ENCODE peak calls at places on chromosomes 3 and 15, in six cellular contexts. F is CD4-positive, alpha-beta T cell; H is psoas muscle; S is heart left ventricle; X is fibroblast of lung; Y is CD4-positive, CD25-positive, alpha-beta regulatory T cell. A is an unnamed sample. For H3K9me3, the result is how much of the 10 kb centered on the place peaks cover.

GRCh38 chr3:151135548-151136337 is 50.3 kb downstream of the MED12L start:
- DNase-seq in S (peak), H (no peak), Y (no peak), X (no peak), F (peak), A (no peak)

GRCh38 chr3:123584284-123584987 is 417 bp downstream of the HACD2 start:
- DNase-seq in H (peak), F (no peak), X (no peak), S (no peak), Y (no peak), A (peak)

GRCh38 chr3:130081371-130081881 is at the start of gene ALG1L2:
- DNase-seq in X (no peak), H (no peak), S (no peak), F (no peak), Y (no peak), A (no peak)

GRCh38 chr3:189577290-189577951 is 53.8 kb upstream of the TP63 start:
- DNase-seq in X (no peak), Y (no peak), H (no peak), F (no peak), S (no peak), A (no peak)

GRCh38 chr3:26613999-26614398 is 8.6 kb upstream of the LRRC3B start:
- DNase-seq in X (no peak), H (no peak), F (no peak), Y (no peak), S (no peak), A (no peak)

GRCh38 chr3:62597481-62597880 is 224.1 kb upstream of the FEZF2 start:
- DNase-seq in X (peak), Y (no peak), H (no peak), S (no peak), F (no peak), A (no peak)

GRCh38 chr3:149879872-149880271 is 66.9 kb downstream of the RNF13 start:
- DNase-seq in F (no peak), S (peak), H (peak), Y (no peak), X (peak), A (peak)

GRCh38 chr15:77144492-77145070 is 73.7 kb upstream of the TSPAN3 start:
- DNase-seq in S (no peak), X (peak), Y (no peak), H (no peak), F (no peak), A (no peak)

GRCh38 chr3:45816544-45816943 is 20.2 kb upstream of the SLC6A20 start:
- DNase-seq in S (peak), Y (no peak), X (peak), F (no peak), H (peak), A (peak)

GRCh38 chr3:53545365-53546031 is 51.1 kb downstream of the CACNA1D start:
- DNase-seq in H (no peak), S (no peak), X (no peak), Y (no peak), F (no peak), A (no peak)

GRCh38 chr3:127417709-127418559 is 130.1 kb upstream of the PRR20G start:
- DNase-seq in H (peak), F (no peak), S (no peak), Y (no peak), X (no peak), A (no peak)

GRCh38 chr15:25062551-25063430 is 108.0 kb downstream of the SNRPN start:
- DNase-seq in F (no peak), S (peak), Y (no peak), H (no peak), X (no peak), A (peak)
- H3K9me3 ChIP-seq in F (half or more), S (half or more), Y (half or more), H (half or more), X (half or more), A (half or more)

DNA sequence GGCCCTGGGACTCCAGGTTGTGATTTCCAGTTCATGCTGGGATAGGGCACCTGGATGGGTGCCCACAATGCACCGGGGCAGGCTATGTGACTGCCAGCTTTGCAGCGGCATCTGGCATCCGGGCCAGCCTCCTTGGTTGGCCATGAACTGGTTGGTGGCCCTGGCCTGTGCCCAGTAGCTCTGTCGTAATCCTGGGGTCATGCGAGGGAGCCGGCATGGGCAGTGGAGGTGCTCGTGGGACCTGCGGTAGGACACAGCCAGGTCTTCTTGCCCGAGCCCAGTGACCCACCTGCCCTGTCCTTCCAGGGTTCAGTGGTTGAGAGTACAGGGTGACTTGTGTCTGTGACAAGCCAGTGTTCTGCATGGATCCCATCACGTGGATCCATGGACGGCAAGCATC is 237.9 kb downstream of the SNRPN start:
- DNase-seq in Y (no peak), H (no peak), X (no peak), S (no peak), F (no peak), A (no peak)
- H3K9me3 ChIP-seq in Y (under half), H (under half), X (under half), S (under half), F (under half), A (under half)

DNA sequence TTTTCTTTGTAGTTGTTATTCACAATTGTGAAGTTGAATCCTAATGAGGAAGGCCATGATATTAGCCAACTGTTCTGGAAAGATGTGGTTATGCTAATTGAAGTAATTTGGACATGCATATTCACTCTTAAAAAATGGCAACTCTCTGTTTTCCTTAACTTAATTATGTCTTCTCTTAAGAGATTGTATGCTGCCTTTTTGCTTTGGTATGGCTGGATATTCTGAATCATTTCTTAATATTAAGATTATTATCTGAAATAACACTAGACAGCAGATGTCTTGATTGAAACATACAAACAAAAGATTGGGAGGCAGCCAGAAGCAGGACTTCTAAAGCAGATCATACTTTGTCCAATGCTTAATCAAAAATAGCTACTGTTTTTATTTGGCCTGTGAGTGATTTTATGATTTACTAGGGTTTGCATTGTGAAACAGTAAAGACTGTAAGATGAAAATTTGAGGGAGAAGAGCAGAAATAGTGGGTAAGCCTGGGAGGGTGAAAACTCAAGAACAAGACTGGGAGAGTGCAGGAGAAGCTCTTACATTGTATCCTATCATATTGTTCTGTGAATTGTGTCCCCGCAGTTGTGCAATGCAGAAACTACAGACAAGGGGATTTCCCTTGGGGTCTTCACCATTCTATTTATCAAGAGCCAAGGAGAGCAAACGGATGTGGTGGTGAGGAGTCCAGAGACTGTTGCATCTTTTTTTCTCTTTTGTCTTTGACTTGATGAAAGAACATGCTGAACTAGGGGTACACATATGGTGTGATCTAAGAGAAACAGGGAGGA is 554.8 kb downstream of the TUSC7 start:
- DNase-seq in X (no peak), H (no peak), S (no peak), F (no peak), Y (no peak), A (no peak)
- H3K9me3 ChIP-seq in X (under half), H (under half), S (under half), F (under half), Y (under half), A (under half)

DNA sequence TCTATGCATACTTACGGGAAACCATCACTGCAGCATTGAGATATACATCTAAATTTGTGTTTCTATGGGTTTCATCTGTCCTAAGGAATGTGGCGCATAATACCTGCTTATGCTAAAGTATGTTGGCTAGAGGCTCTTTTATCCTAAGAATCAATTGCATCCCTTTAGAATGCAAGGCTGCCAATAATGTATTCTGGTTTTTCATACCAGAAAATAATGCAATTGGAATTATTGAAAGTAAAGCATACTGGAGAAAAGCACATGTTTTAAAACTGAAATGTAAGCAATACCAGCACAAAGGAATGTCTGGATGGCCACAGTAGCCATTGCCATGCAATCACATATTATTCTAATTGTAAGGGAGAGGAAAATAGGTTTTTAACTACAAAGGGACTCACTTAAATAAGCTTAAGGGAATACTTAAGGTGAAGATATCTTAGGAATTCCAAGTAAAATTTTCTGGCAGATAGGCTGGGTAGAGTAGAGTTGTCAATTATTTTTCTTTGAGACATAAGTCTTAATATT is 834.5 kb upstream of the NECTIN3 start:
- DNase-seq in F (no peak), S (no peak), H (no peak), X (no peak), Y (no peak), A (no peak)
- H3K9me3 ChIP-seq in F (under half), S (under half), H (under half), X (under half), Y (under half), A (under half)

DNA sequence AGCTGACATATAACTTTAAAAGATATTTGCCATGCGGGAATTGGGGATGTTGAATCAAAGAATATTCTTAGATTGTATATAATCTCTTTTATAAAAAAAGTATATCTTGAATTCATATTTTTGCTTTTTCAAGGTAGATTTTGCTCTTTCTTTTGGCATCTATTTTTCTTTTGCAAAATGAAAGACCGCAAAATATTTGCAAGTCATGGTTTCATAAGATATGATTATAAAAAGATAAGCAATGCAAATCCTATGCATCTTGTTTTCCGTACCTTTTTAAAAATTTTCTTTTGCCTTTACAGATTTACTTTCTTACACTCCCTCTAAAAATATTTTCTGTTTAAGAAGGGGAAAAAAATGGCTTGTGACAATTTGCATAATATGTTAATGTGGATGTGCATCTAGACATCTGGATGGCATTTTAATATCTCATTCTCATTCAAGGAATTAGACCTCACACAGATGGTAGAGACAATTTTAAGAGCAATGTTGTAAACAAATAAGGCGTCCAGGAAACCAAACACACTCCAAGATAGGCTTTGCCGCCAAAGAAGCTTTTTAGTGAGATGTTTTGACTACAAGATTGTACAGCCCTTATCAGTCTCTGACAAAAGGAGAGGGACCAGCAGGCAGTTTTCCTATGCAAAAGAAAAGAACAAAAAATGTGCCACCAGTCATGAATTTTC is 371.1 kb downstream of the CHL1 start:
- DNase-seq in F (no peak), X (no peak), H (no peak), S (no peak), Y (no peak), A (no peak)
- H3K9me3 ChIP-seq in F (under half), X (under half), H (under half), S (under half), Y (under half), A (under half)